ENCODE peak calls at places on chromosome 18, in six cellular contexts. M is endothelial cell, C is transverse colon, Q is foreskin fibroblast, V is PC-9, X is fibroblast of mammary gland. Y is an unnamed sample.

GRCh38 chr18:52130621-52131020 is 209.4 kb upstream of the DCC start:
- DNase-seq in M (no peak), C (no peak), Q (no peak), V (no peak), X (no peak), Y (no peak)

GRCh38 chr18:46449033-46449432 is 208.0 kb downstream of the LOXHD1 start:
- DNase-seq in M (no peak), C (no peak), Q (peak), V (no peak), X (peak), Y (no peak)

GRCh38 chr18:63518178-63519012 is 23.8 kb upstream of the SERPINB12 start:
- DNase-seq in M (peak), C (peak), Q (peak), V (peak), X (peak), Y (peak)

GRCh38 chr18:12657048-12657848 is 659 bp downstream of the SPIRE1 start:
- DNase-seq in M (peak), C (peak), Q (peak), V (no peak), X (peak), Y (peak)

GRCh38 chr18:78297048-78297447 is 682.6 kb upstream of the SALL3 start:
- DNase-seq in M (no peak), C (no peak), Q (no peak), V (no peak), X (no peak), Y (no peak)

GRCh38 chr18:79378416-79379250 is 17.1 kb upstream of the NFATC1 start:
- DNase-seq in M (peak), C (peak), Q (peak), V (no peak), X (peak), Y (peak)

GRCh38 chr18:31679806-31680793 is 4.3 kb downstream of the B4GALT6 start:
- DNase-seq in M (no peak), C (no peak), Q (no peak), V (peak), X (peak), Y (no peak)

GRCh38 chr18:43596106-43596712 is 318.9 kb upstream of the SYT4 start:
- DNase-seq in M (no peak), C (no peak), Q (peak), V (no peak), X (peak), Y (peak)

GRCh38 chr18:3845176-3845575 is 395.2 kb downstream of the TGIF1 start:
- DNase-seq in M (no peak), C (no peak), Q (no peak), V (no peak), X (no peak), Y (no peak)

GRCh38 chr18:63439334-63439733 is 17.1 kb upstream of the VPS4B start:
- DNase-seq in M (peak), C (peak), Q (peak), V (peak), X (peak), Y (peak)

GRCh38 chr18:50627594-50628542 is 68.0 kb downstream of the MAPK4 start:
- DNase-seq in M (no peak), C (no peak), Q (no peak), V (no peak), X (no peak), Y (no peak)

GRCh38 chr18:9022397-9023170 is 79.9 kb upstream of the NDUFV2 start:
- DNase-seq in M (no peak), C (no peak), Q (no peak), V (no peak), X (peak), Y (no peak)

GRCh38 chr18:5284808-5285207 is 10.7 kb downstream of the ZBTB14 start:
- DNase-seq in M (no peak), C (no peak), Q (peak), V (no peak), X (peak), Y (no peak)

GRCh38 chr18:23784811-23785245 is 95.6 kb downstream of the LAMA3 start:
- DNase-seq in M (peak), C (peak), Q (peak), V (peak), X (peak), Y (no peak)

GRCh38 chr18:46134920-46135675 is 30.9 kb downstream of the HAUS1 start:
- DNase-seq in M (no peak), C (no peak), Q (peak), V (no peak), X (no peak), Y (no peak)

Y was measured in Karpas-422.